ENCODE peak calls at places on chromosome 16, in eight cellular contexts. One of them, this sample, is unnamed.

GRCh38 chr16:19696312-19696711 is 21.7 kb downstream of the KNOP1 start:
- DNase-seq in T-helper 1 cell: peak; percentile 16
- DNase-seq in GF-D8: no peak
- DNase-seq in A549: peak; percentile 82
- DNase-seq in SW 1271: peak; percentile 30
- DNase-seq in uterus: peak; percentile 71
- DNase-seq in HT-29: peak; percentile 81
- DNase-seq in stimulated activated CD4-positive, alpha-beta T cell treated with anti-CD3 and anti-CD28 coated beads, Interleukin-1b, Interleukin-23, amount 100 ng/mL, for 4 hours: no peak
- DNase-seq in this sample: no peak

GRCh38 chr16:4290236-4290830 is 17.5 kb upstream of the TFAP4 start:
- DNase-seq in T-helper 1 cell: no peak
- DNase-seq in GF-D8: no peak
- DNase-seq in A549: peak; percentile 95
- DNase-seq in SW 1271: peak; percentile 81
- DNase-seq in uterus: no peak
- DNase-seq in HT-29: peak; percentile 72
- DNase-seq in stimulated activated CD4-positive, alpha-beta T cell treated with anti-CD3 and anti-CD28 coated beads, Interleukin-1b, Interleukin-23, amount 100 ng/mL, for 4 hours: no peak
- DNase-seq in this sample: no peak

GRCh38 chr16:89120921-89121351 is 27.3 kb downstream of the ACSF3 start:
- DNase-seq in T-helper 1 cell: no peak
- DNase-seq in GF-D8: no peak
- DNase-seq in A549: no peak
- DNase-seq in SW 1271: no peak
- DNase-seq in uterus: no peak
- DNase-seq in HT-29: no peak
- DNase-seq in stimulated activated CD4-positive, alpha-beta T cell treated with anti-CD3 and anti-CD28 coated beads, Interleukin-1b, Interleukin-23, amount 100 ng/mL, for 4 hours: no peak
- DNase-seq in this sample: no peak

GRCh38 chr16:86414991-86415740 is 95.2 kb upstream of the FOXF1 start:
- DNase-seq in T-helper 1 cell: no peak
- DNase-seq in GF-D8: no peak
- DNase-seq in A549: no peak
- DNase-seq in SW 1271: no peak
- DNase-seq in uterus: no peak
- DNase-seq in HT-29: no peak
- DNase-seq in stimulated activated CD4-positive, alpha-beta T cell treated with anti-CD3 and anti-CD28 coated beads, Interleukin-1b, Interleukin-23, amount 100 ng/mL, for 4 hours: no peak
- DNase-seq in this sample: no peak

GRCh38 chr16:86480444-86480843 is 29.9 kb upstream of the FOXF1 start:
- DNase-seq in T-helper 1 cell: no peak
- DNase-seq in GF-D8: no peak
- DNase-seq in A549: no peak
- DNase-seq in SW 1271: no peak
- DNase-seq in uterus: no peak
- DNase-seq in HT-29: no peak
- DNase-seq in stimulated activated CD4-positive, alpha-beta T cell treated with anti-CD3 and anti-CD28 coated beads, Interleukin-1b, Interleukin-23, amount 100 ng/mL, for 4 hours: no peak
- DNase-seq in this sample: no peak

GRCh38 chr16:81647527-81647926 is 131.6 kb upstream of the PLCG2 start:
- DNase-seq in T-helper 1 cell: no peak
- DNase-seq in GF-D8: no peak
- DNase-seq in A549: peak; percentile 67
- DNase-seq in SW 1271: peak; percentile 47
- DNase-seq in uterus: no peak
- DNase-seq in HT-29: no peak
- DNase-seq in stimulated activated CD4-positive, alpha-beta T cell treated with anti-CD3 and anti-CD28 coated beads, Interleukin-1b, Interleukin-23, amount 100 ng/mL, for 4 hours: no peak
- DNase-seq in this sample: no peak

GRCh38 chr16:78443300-78443604 is 343.8 kb downstream of the WWOX start:
- DNase-seq in T-helper 1 cell: no peak
- DNase-seq in GF-D8: no peak
- DNase-seq in A549: no peak
- DNase-seq in SW 1271: no peak
- DNase-seq in uterus: no peak
- DNase-seq in HT-29: no peak
- DNase-seq in stimulated activated CD4-positive, alpha-beta T cell treated with anti-CD3 and anti-CD28 coated beads, Interleukin-1b, Interleukin-23, amount 100 ng/mL, for 4 hours: no peak
- DNase-seq in this sample: no peak

GRCh38 chr16:2815299-2815771 is 1.7 kb upstream of the PRSS21 start:
- DNase-seq in T-helper 1 cell: no peak
- DNase-seq in GF-D8: no peak
- DNase-seq in A549: no peak
- DNase-seq in SW 1271: no peak
- DNase-seq in uterus: no peak
- DNase-seq in HT-29: no peak
- DNase-seq in stimulated activated CD4-positive, alpha-beta T cell treated with anti-CD3 and anti-CD28 coated beads, Interleukin-1b, Interleukin-23, amount 100 ng/mL, for 4 hours: no peak
- DNase-seq in this sample: no peak

GRCh38 chr16:24610421-24610765 is 71.0 kb downstream of the RBBP6 start:
- DNase-seq in T-helper 1 cell: no peak
- DNase-seq in GF-D8: no peak
- DNase-seq in A549: no peak
- DNase-seq in SW 1271: no peak
- DNase-seq in uterus: peak; percentile 42
- DNase-seq in HT-29: no peak
- DNase-seq in stimulated activated CD4-positive, alpha-beta T cell treated with anti-CD3 and anti-CD28 coated beads, Interleukin-1b, Interleukin-23, amount 100 ng/mL, for 4 hours: no peak
- DNase-seq in this sample: no peak

GRCh38 chr16:2710711-2711231 is 9.3 kb downstream of the PRSS27 start:
- DNase-seq in T-helper 1 cell: no peak
- DNase-seq in GF-D8: no peak
- DNase-seq in A549: no peak
- DNase-seq in SW 1271: no peak
- DNase-seq in uterus: no peak
- DNase-seq in HT-29: no peak
- DNase-seq in stimulated activated CD4-positive, alpha-beta T cell treated with anti-CD3 and anti-CD28 coated beads, Interleukin-1b, Interleukin-23, amount 100 ng/mL, for 4 hours: no peak
- DNase-seq in this sample: no peak

GRCh38 chr16:4190086-4190485 is 51.8 kb downstream of the SRL start:
- DNase-seq in T-helper 1 cell: no peak
- DNase-seq in GF-D8: no peak
- DNase-seq in A549: no peak
- DNase-seq in SW 1271: no peak
- DNase-seq in uterus: no peak
- DNase-seq in HT-29: no peak
- DNase-seq in stimulated activated CD4-positive, alpha-beta T cell treated with anti-CD3 and anti-CD28 coated beads, Interleukin-1b, Interleukin-23, amount 100 ng/mL, for 4 hours: no peak
- DNase-seq in this sample: no peak

GRCh38 chr16:53504665-53505064 is 1.7 kb upstream of the AKTIP start:
- DNase-seq in T-helper 1 cell: no peak
- DNase-seq in GF-D8: no peak
- DNase-seq in A549: no peak
- DNase-seq in SW 1271: no peak
- DNase-seq in uterus: no peak
- DNase-seq in HT-29: no peak
- DNase-seq in stimulated activated CD4-positive, alpha-beta T cell treated with anti-CD3 and anti-CD28 coated beads, Interleukin-1b, Interleukin-23, amount 100 ng/mL, for 4 hours: no peak
- DNase-seq in this sample: no peak

GRCh38 chr16:89273741-89274472 is 56.4 kb downstream of the ZNF778 start:
- DNase-seq in T-helper 1 cell: no peak
- DNase-seq in GF-D8: no peak
- DNase-seq in A549: no peak
- DNase-seq in SW 1271: no peak
- DNase-seq in uterus: no peak
- DNase-seq in HT-29: no peak
- DNase-seq in stimulated activated CD4-positive, alpha-beta T cell treated with anti-CD3 and anti-CD28 coated beads, Interleukin-1b, Interleukin-23, amount 100 ng/mL, for 4 hours: no peak
- DNase-seq in this sample: no peak

GRCh38 chr16:11053916-11054460 is 109.6 kb downstream of the CLEC16A start:
- DNase-seq in T-helper 1 cell: no peak
- DNase-seq in GF-D8: no peak
- DNase-seq in A549: no peak
- DNase-seq in SW 1271: no peak
- DNase-seq in uterus: no peak
- DNase-seq in HT-29: no peak
- DNase-seq in stimulated activated CD4-positive, alpha-beta T cell treated with anti-CD3 and anti-CD28 coated beads, Interleukin-1b, Interleukin-23, amount 100 ng/mL, for 4 hours: no peak
- DNase-seq in this sample: no peak

GRCh38 chr16:87310610-87311009 is 6.6 kb downstream of the C16orf95 start:
- DNase-seq in T-helper 1 cell: no peak
- DNase-seq in GF-D8: no peak
- DNase-seq in A549: no peak
- DNase-seq in SW 1271: no peak
- DNase-seq in uterus: no peak
- DNase-seq in HT-29: no peak
- DNase-seq in stimulated activated CD4-positive, alpha-beta T cell treated with anti-CD3 and anti-CD28 coated beads, Interleukin-1b, Interleukin-23, amount 100 ng/mL, for 4 hours: no peak
- DNase-seq in this sample: no peak

This sample was measured in T-helper 17 cell.